ENCODE peak calls at places on chromosomes 16 and 17, in seven cellular contexts. Q, N, G, T, P, D and A are unnamed samples.

GRCh38 chr16:57863434-57864160 is 61.3 kb upstream of the KIFC3 start:
- DNase-seq in T (peak), N (peak), P (peak), D (peak), Q (peak), G (peak), A (no peak)

GRCh38 chr17:1683489-1683888 is 1.2 kb downstream of the PRPF8 start:
- DNase-seq in T (no peak), Q (no peak), D (no peak), N (no peak), G (no peak), P (no peak), A (no peak)

GRCh38 chr17:48241131-48241591 is 133.6 kb downstream of the SNX11 start:
- DNase-seq in G (no peak), Q (peak), D (peak), T (peak), N (peak), P (peak), A (no peak)

GRCh38 chr17:49016775-49017463 is 19.7 kb downstream of the IGF2BP1 start:
- DNase-seq in G (peak), Q (no peak), T (no peak), N (peak), P (peak), D (peak), A (no peak)

GRCh38 chr17:40846515-40847155 is 20.4 kb downstream of the KRT12 start:
- DNase-seq in P (no peak), Q (no peak), G (no peak), D (no peak), N (no peak), T (no peak), A (no peak)

GRCh38 chr17:10265100-10265810 is 66.8 kb upstream of the GAS7 start:
- DNase-seq in T (no peak), D (no peak), P (no peak), N (peak), G (no peak), Q (no peak), A (no peak)

GRCh38 chr16:49484454-49484853 is 110.8 kb downstream of the C16orf78 start:
- DNase-seq in Q (peak), N (no peak), T (peak), P (peak), D (no peak), G (peak), A (no peak)

GRCh38 chr16:57540906-57541753 is 1.3 kb upstream of the ADGRG5 start:
- DNase-seq in P (peak), G (peak), T (no peak), N (no peak), D (no peak), Q (no peak), A (no peak)

DNA sequence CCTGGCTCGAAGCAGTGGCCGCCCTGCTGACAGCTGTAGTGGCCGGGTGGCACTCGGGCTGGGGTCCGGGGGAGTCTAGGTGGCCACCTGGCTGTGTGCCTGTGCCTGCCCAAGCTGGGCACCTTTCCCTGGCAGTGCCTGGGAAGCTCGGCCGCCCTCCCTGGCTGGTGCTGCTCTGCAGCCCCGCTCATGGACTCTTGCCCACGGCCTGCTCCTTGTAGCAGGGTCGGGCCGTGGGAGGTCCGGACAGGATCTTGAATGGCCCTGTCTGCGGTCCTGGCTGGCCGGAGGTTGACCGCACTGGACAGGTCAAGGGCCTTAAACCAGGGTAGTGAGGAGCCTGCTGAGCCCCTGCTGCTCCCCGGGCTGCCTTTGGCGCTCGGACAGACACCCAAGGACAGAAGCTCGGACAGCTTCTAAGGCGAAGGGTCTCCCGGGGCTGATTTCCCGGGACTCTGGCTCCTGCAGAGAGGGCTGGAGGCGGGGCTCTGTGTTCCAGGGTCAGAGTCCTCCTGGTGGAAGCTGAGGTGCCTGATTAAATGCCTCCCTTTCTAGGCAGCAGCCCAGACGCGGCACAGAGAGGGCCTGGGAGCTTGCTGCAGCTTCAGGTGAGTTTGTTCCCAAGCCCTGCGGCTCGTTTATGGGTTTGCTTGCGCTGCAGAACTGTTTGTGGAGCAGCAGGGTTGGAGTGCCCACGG is 6.0 kb downstream of the CAPN15 start:
- DNase-seq in T (no peak), G (peak), N (no peak), D (no peak), Q (no peak), P (no peak), A (no peak)
- TF ChIP-seq POLR2A in T (no peak), G (no peak), N (no peak), D (no peak), Q (no peak), P (no peak), A (no peak)

GRCh38 chr16:64522548-64522947 is 599.3 kb downstream of the CDH11 start:
- DNase-seq in D (no peak), Q (no peak), N (no peak), T (no peak), G (no peak), P (no peak), A (no peak)
- TF ChIP-seq POLR2A in D (no peak), Q (no peak), N (no peak), T (no peak), G (no peak), P (no peak), A (no peak)

GRCh38 chr16:1422076-1422475 is 1.5 kb upstream of the UQCC4 start:
- DNase-seq in T (no peak), G (no peak), D (no peak), P (no peak), N (no peak), Q (no peak), A (no peak)

GRCh38 chr16:1420111-1420539 is 422 bp downstream of the UQCC4 start:
- DNase-seq in P (no peak), N (no peak), G (no peak), Q (no peak), D (no peak), T (no peak), A (no peak)

GRCh38 chr16:1424028-1424427 is 3.5 kb upstream of the UQCC4 start:
- DNase-seq in N (no peak), G (no peak), Q (no peak), T (no peak), D (no peak), P (no peak), A (no peak)

GRCh38 chr16:1416521-1416941 is 2.0 kb upstream of the UNKL start:
- DNase-seq in N (no peak), D (no peak), T (no peak), Q (no peak), G (no peak), P (no peak), A (no peak)

GRCh38 chr16:1420540-1421205 is at the start of gene UQCC4:
- DNase-seq in G (peak), D (peak), Q (peak), T (peak), N (peak), P (peak), A (peak)
- TF ChIP-seq POLR2A in G (no peak), D (no peak), Q (no peak), T (peak), N (peak), P (peak), A (peak)

DNA sequence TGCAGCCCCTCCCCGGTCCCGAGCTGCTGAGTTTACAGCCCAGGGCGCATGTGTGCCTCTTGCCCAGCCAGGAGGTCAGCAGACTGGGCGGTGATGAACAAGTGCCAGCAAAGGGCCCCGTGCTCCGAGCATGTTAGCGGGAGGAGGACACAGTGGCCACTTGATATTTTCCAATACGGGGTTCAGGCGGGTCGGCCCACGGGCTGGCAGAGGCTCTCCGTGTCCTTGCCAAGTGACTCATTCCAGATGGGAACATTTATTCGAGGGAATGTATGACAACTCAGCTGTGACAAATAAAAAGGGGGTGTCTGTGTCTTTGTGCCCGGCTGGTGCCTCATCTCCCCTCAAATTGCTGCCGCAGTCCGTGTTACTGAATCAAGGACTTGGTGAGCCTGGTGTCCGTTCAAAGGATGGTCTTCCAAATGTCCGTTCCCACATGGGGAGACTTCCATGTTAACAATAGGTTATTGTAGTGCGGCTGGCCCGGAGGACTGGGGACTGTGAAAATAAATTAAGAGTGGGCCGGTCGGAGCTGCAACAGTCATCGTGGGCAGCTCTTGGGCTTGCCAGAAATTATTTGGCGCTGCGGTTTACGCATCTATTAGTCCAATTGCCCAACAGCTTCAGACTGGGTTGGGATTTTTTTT is 173.9 kb upstream of the CIBAR2 start:
- DNase-seq in D (no peak), T (peak), G (peak), Q (peak), N (peak), P (peak), A (no peak)
- TF ChIP-seq POLR2A in D (no peak), T (no peak), G (no peak), Q (no peak), N (no peak), P (no peak), A (no peak)

DNA sequence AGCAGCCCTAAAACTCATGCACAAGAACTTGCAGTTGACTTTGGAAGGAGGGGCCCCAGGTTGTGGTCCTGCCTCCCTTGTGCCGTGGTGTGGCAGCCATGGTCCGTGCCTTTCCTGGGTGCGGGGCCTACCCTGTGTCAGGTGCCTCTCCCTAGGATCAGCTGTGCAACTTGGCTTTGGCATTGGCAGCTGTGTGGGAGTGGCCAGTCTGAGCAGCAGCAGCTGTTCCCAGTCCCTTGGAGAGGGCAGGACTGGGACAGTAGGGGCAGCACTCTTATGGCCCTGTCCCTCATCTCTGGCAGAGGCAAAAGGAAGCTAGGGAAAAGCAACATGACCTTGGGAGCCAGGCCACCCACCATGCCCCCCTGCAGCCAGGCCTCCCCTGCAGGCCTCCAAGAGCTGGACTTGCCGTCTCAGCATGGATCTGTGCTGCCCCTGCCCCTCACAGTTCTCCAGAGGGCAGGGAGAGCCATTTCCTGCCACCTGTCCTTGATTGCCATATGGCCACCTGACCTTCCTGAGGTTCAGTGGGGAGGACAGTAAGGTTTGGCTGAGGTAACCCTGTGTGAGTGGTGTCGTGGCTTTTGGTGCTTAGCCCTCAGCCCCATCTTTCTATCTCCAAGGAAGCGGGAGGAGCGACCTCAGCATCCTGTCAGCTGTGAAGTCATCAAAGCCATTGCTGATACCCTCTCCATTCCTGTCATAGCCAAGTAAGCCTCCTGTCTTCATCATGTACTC is 15.5 kb upstream of the NFATC3 start:
- DNase-seq in G (no peak), N (no peak), P (no peak), D (no peak), T (no peak), Q (peak), A (no peak)
- TF ChIP-seq POLR2A in G (no peak), N (no peak), P (no peak), D (no peak), T (no peak), Q (no peak), A (no peak)

GRCh38 chr17:45132302-45132568 is at the start of gene PLCD3:
- DNase-seq in Q (no peak), P (no peak), G (no peak), T (no peak), D (no peak), N (no peak), A (no peak)
- TF ChIP-seq POLR2A in Q (no peak), P (no peak), G (no peak), T (no peak), D (no peak), N (no peak), A (no peak)

GRCh38 chr16:2474877-2475412 is at the start of gene TBC1D24:
- DNase-seq in G (peak), D (peak), T (peak), P (peak), Q (peak), N (peak), A (no peak)
- TF ChIP-seq POLR2A in G (no peak), D (peak), T (peak), P (peak), Q (no peak), N (peak), A (peak)